ENCODE peak calls at places on chromosomes 6 and 20, in six cellular contexts. One of them, this sample, is unnamed.

GRCh38 chr20:5153612-5154542 is 27.1 kb downstream of the CDS2 start:
- DNase-seq in choroid plexus epithelial cell: no peak
- DNase-seq in OCI-LY7: no peak
- DNase-seq in fibroblast of lung: peak
- DNase-seq in foreskin fibroblast: no peak
- DNase-seq in GM23338: no peak
- DNase-seq in this sample: no peak

GRCh38 chr6:68958327-68958726 is 323.2 kb downstream of the ADGRB3 start:
- DNase-seq in choroid plexus epithelial cell: peak
- DNase-seq in OCI-LY7: peak
- DNase-seq in fibroblast of lung: peak
- DNase-seq in foreskin fibroblast: peak
- DNase-seq in GM23338: no peak
- DNase-seq in this sample: no peak

GRCh38 chr20:6583134-6583738 is 184.2 kb upstream of the BMP2 start:
- DNase-seq in choroid plexus epithelial cell: peak
- DNase-seq in OCI-LY7: peak
- DNase-seq in fibroblast of lung: peak
- DNase-seq in foreskin fibroblast: peak
- DNase-seq in GM23338: peak
- DNase-seq in this sample: peak

GRCh38 chr6:43052842-43053544 is 658 bp downstream of the CUL7 start:
- DNase-seq in choroid plexus epithelial cell: peak
- DNase-seq in OCI-LY7: peak
- DNase-seq in fibroblast of lung: peak
- DNase-seq in foreskin fibroblast: peak
- DNase-seq in GM23338: peak
- DNase-seq in this sample: no peak

GRCh38 chr6:56377295-56377694 is 129.9 kb upstream of the COL21A1 start:
- DNase-seq in choroid plexus epithelial cell: no peak
- DNase-seq in OCI-LY7: no peak
- DNase-seq in fibroblast of lung: no peak
- DNase-seq in foreskin fibroblast: no peak
- DNase-seq in GM23338: no peak
- DNase-seq in this sample: no peak

GRCh38 chr20:49610701-49611538 is 43.0 kb upstream of the PTGIS start:
- DNase-seq in choroid plexus epithelial cell: peak
- DNase-seq in OCI-LY7: peak
- DNase-seq in fibroblast of lung: peak
- DNase-seq in foreskin fibroblast: peak
- DNase-seq in GM23338: peak
- DNase-seq in this sample: no peak

GRCh38 chr6:133411757-133412156 is 170.6 kb downstream of the EYA4 start:
- DNase-seq in choroid plexus epithelial cell: no peak
- DNase-seq in OCI-LY7: no peak
- DNase-seq in fibroblast of lung: no peak
- DNase-seq in foreskin fibroblast: no peak
- DNase-seq in GM23338: no peak
- DNase-seq in this sample: no peak

GRCh38 chr6:13355043-13355945 is 27.0 kb upstream of the TBC1D7 start:
- DNase-seq in choroid plexus epithelial cell: peak
- DNase-seq in OCI-LY7: peak
- DNase-seq in fibroblast of lung: peak
- DNase-seq in foreskin fibroblast: peak
- DNase-seq in GM23338: no peak
- DNase-seq in this sample: peak

GRCh38 chr6:73893696-73894095 is 197.7 kb downstream of the CD109 start:
- DNase-seq in choroid plexus epithelial cell: no peak
- DNase-seq in OCI-LY7: no peak
- DNase-seq in fibroblast of lung: no peak
- DNase-seq in foreskin fibroblast: no peak
- DNase-seq in GM23338: no peak
- DNase-seq in this sample: no peak

GRCh38 chr6:106085687-106085983 is 501 bp upstream of the PRDM1 start:
- DNase-seq in choroid plexus epithelial cell: no peak
- DNase-seq in OCI-LY7: no peak
- DNase-seq in fibroblast of lung: no peak
- DNase-seq in foreskin fibroblast: no peak
- DNase-seq in GM23338: peak
- DNase-seq in this sample: no peak

GRCh38 chr6:144710207-144710606 is 425.1 kb downstream of the UTRN start:
- DNase-seq in choroid plexus epithelial cell: peak
- DNase-seq in OCI-LY7: no peak
- DNase-seq in fibroblast of lung: peak
- DNase-seq in foreskin fibroblast: peak
- DNase-seq in GM23338: no peak
- DNase-seq in this sample: peak

GRCh38 chr20:45993197-45993951 is 15.3 kb upstream of the MMP9 start:
- DNase-seq in choroid plexus epithelial cell: peak
- DNase-seq in OCI-LY7: no peak
- DNase-seq in fibroblast of lung: peak
- DNase-seq in foreskin fibroblast: peak
- DNase-seq in GM23338: peak
- DNase-seq in this sample: no peak

GRCh38 chr6:10736721-10737120 is 10.9 kb upstream of the TMEM14B start:
- DNase-seq in choroid plexus epithelial cell: no peak
- DNase-seq in OCI-LY7: no peak
- DNase-seq in fibroblast of lung: no peak
- DNase-seq in foreskin fibroblast: no peak
- DNase-seq in GM23338: no peak
- DNase-seq in this sample: no peak

GRCh38 chr6:32176476-32177181 is 745 bp upstream of the AGPAT1 start:
- DNase-seq in choroid plexus epithelial cell: peak
- DNase-seq in OCI-LY7: no peak
- DNase-seq in fibroblast of lung: peak
- DNase-seq in foreskin fibroblast: peak
- DNase-seq in GM23338: no peak
- DNase-seq in this sample: no peak

GRCh38 chr20:60020251-60020650 is 62.0 kb downstream of the CDH26 start:
- DNase-seq in choroid plexus epithelial cell: no peak
- DNase-seq in OCI-LY7: no peak
- DNase-seq in fibroblast of lung: no peak
- DNase-seq in foreskin fibroblast: no peak
- DNase-seq in GM23338: no peak
- DNase-seq in this sample: no peak

DNA sequence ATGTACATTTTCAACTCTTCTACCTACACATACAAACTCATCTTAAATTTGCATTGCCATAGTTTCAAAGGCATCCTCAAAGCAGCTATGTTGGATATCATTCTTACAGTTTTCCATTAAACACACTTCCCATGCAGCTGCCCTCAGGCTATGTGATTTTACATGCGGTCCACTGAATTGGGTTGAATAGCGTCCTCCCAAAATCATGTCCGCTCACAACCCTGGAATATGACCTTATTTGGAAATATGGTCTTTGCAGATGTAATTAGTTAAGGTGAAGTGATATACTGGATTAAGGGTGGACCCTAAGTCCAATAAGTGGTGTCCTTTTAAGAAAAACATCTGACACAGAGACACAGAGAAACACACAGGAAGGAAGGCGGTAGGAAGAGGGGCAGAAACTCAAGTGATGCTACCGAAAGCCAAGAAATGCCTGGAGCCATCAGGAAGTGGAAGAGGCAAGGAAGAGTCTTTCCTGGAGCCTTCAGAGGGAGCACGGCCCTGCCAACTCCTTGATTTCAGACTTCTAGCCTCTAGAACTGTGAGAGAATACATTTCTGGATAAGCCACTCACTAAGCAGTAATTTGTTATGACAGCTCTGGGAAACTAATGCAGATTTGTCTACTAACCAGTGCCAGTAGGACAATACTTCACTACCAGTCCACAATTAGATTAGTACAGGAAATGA is 42.6 kb upstream of the NHSL1 start:
- DNase-seq in choroid plexus epithelial cell: no peak
- DNase-seq in OCI-LY7: no peak
- DNase-seq in fibroblast of lung: peak
- DNase-seq in foreskin fibroblast: peak
- DNase-seq in GM23338: no peak
- DNase-seq in this sample: no peak
- H3K4me3 ChIP-seq in choroid plexus epithelial cell: peak
- H3K4me3 ChIP-seq in OCI-LY7: no peak
- H3K4me3 ChIP-seq in fibroblast of lung: peak
- H3K4me3 ChIP-seq in foreskin fibroblast: peak
- H3K4me3 ChIP-seq in GM23338: no peak
- H3K4me3 ChIP-seq in this sample: peak

GRCh38 chr20:39107741-39108140 is 145.6 kb downstream of the DHX35 start:
- DNase-seq in choroid plexus epithelial cell: peak
- DNase-seq in OCI-LY7: no peak
- DNase-seq in fibroblast of lung: no peak
- DNase-seq in foreskin fibroblast: peak
- DNase-seq in GM23338: no peak
- DNase-seq in this sample: no peak

GRCh38 chr20:39106791-39107190 is 144.6 kb downstream of the DHX35 start:
- DNase-seq in choroid plexus epithelial cell: no peak
- DNase-seq in OCI-LY7: no peak
- DNase-seq in fibroblast of lung: no peak
- DNase-seq in foreskin fibroblast: no peak
- DNase-seq in GM23338: no peak
- DNase-seq in this sample: no peak

GRCh38 chr20:39105551-39105950 is 143.4 kb downstream of the DHX35 start:
- DNase-seq in choroid plexus epithelial cell: no peak
- DNase-seq in OCI-LY7: no peak
- DNase-seq in fibroblast of lung: no peak
- DNase-seq in foreskin fibroblast: no peak
- DNase-seq in GM23338: no peak
- DNase-seq in this sample: no peak

GRCh38 chr20:39103305-39103704 is 141.2 kb downstream of the DHX35 start:
- DNase-seq in choroid plexus epithelial cell: no peak
- DNase-seq in OCI-LY7: no peak
- DNase-seq in fibroblast of lung: no peak
- DNase-seq in foreskin fibroblast: no peak
- DNase-seq in GM23338: no peak
- DNase-seq in this sample: no peak

DNA sequence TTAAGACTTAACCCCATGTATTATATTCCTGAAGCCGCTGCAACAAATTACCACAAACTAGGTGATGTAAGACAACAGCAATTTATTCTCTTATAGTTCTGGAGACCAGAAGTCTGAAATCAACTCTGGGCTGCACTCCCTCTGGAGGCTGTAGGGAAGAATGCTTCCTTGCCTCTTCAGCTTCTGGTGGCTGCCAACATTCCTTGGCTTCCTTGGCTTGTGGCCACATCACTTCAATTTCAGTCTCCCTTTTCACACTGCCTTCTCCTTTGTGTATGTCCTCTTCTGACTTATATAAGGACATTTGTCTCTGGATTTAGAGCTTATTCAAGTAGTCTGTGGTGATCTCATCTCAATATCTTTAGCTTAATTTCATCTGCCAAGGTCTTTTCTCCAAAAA is 141.6 kb downstream of the DHX35 start:
- DNase-seq in choroid plexus epithelial cell: peak
- DNase-seq in OCI-LY7: no peak
- DNase-seq in fibroblast of lung: peak
- DNase-seq in foreskin fibroblast: peak
- DNase-seq in GM23338: no peak
- DNase-seq in this sample: no peak
- TF ChIP-seq CTCF in choroid plexus epithelial cell: peak
- TF ChIP-seq CTCF in OCI-LY7: no peak
- TF ChIP-seq CTCF in fibroblast of lung: no peak
- TF ChIP-seq CTCF in foreskin fibroblast: no peak
- TF ChIP-seq CTCF in GM23338: no peak
- TF ChIP-seq CTCF in this sample: peak

GRCh38 chr6:52575490-52575868 is 1.4 kb downstream of the TRAM2 start:
- DNase-seq in choroid plexus epithelial cell: no peak
- DNase-seq in OCI-LY7: no peak
- DNase-seq in fibroblast of lung: peak
- DNase-seq in foreskin fibroblast: no peak
- DNase-seq in GM23338: no peak
- DNase-seq in this sample: no peak

GRCh38 chr6:52574709-52575489 is 2.0 kb downstream of the TRAM2 start:
- DNase-seq in choroid plexus epithelial cell: peak
- DNase-seq in OCI-LY7: no peak
- DNase-seq in fibroblast of lung: peak
- DNase-seq in foreskin fibroblast: peak
- DNase-seq in GM23338: no peak
- DNase-seq in this sample: no peak

GRCh38 chr6:52571099-52571755 is 5.6 kb downstream of the TRAM2 start:
- DNase-seq in choroid plexus epithelial cell: no peak
- DNase-seq in OCI-LY7: no peak
- DNase-seq in fibroblast of lung: no peak
- DNase-seq in foreskin fibroblast: peak
- DNase-seq in GM23338: peak
- DNase-seq in this sample: no peak

GRCh38 chr6:52572536-52572935 is 4.3 kb downstream of the TRAM2 start:
- DNase-seq in choroid plexus epithelial cell: no peak
- DNase-seq in OCI-LY7: no peak
- DNase-seq in fibroblast of lung: no peak
- DNase-seq in foreskin fibroblast: no peak
- DNase-seq in GM23338: no peak
- DNase-seq in this sample: no peak

GRCh38 chr6:52573295-52573694 is 3.6 kb downstream of the TRAM2 start:
- DNase-seq in choroid plexus epithelial cell: peak
- DNase-seq in OCI-LY7: no peak
- DNase-seq in fibroblast of lung: peak
- DNase-seq in foreskin fibroblast: peak
- DNase-seq in GM23338: peak
- DNase-seq in this sample: no peak
- H3K4me3 ChIP-seq in choroid plexus epithelial cell: peak
- H3K4me3 ChIP-seq in OCI-LY7: no peak
- H3K4me3 ChIP-seq in fibroblast of lung: peak
- H3K4me3 ChIP-seq in foreskin fibroblast: peak
- H3K4me3 ChIP-seq in GM23338: peak
- H3K4me3 ChIP-seq in this sample: peak

DNA sequence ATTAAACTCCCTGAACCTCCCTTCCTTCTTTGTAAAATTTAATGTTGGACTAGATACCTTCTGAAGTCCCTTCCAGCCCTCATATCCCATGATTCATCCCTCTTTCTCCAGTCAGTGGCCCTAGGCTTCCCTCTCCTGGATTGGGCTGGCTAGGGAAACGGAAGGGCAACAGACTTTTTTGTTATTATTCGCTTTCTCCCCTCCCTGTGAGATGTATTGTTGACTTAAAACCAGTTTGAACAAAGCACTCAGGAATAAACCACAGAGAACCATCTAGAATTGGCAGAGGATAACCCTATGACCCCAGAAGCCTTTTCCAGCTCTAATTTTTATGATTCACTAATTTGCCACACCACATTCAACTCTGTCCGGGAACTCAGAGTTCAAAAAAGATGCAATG is 239.7 kb upstream of the SUPT3H start:
- DNase-seq in choroid plexus epithelial cell: peak
- DNase-seq in OCI-LY7: no peak
- DNase-seq in fibroblast of lung: peak
- DNase-seq in foreskin fibroblast: no peak
- DNase-seq in GM23338: no peak
- DNase-seq in this sample: peak
- TF ChIP-seq CTCF in choroid plexus epithelial cell: peak
- TF ChIP-seq CTCF in OCI-LY7: no peak
- TF ChIP-seq CTCF in fibroblast of lung: no peak
- TF ChIP-seq CTCF in foreskin fibroblast: no peak
- TF ChIP-seq CTCF in GM23338: peak
- TF ChIP-seq CTCF in this sample: peak

GRCh38 chr6:36765943-36766648 is 68.5 kb downstream of the RAB44 start:
- DNase-seq in choroid plexus epithelial cell: peak
- DNase-seq in OCI-LY7: peak
- DNase-seq in fibroblast of lung: peak
- DNase-seq in foreskin fibroblast: peak
- DNase-seq in GM23338: peak
- DNase-seq in this sample: peak
- H3K4me3 ChIP-seq in choroid plexus epithelial cell: no peak
- H3K4me3 ChIP-seq in OCI-LY7: peak
- H3K4me3 ChIP-seq in fibroblast of lung: no peak
- H3K4me3 ChIP-seq in foreskin fibroblast: no peak
- H3K4me3 ChIP-seq in GM23338: no peak
- H3K4me3 ChIP-seq in this sample: no peak

This sample was measured in astrocyte of the cerebellum.